ENCODE peak calls at places on chromosomes 5 and 9, in five cellular contexts. K is aorta; F is activated CD4-positive, alpha-beta T cell treated with anti-CD3 and anti-CD28 coated beads, Interleukin-2, amount 50 U/mL, for 48 hours; E is T-cell; U is activated CD4-positive, CD25-positive, alpha-beta regulatory T cell treated with anti-CD3 and anti-CD28 coated beads, Interleukin-2, amount 50 U/mL, for 72 hours. R is an unnamed sample.

GRCh38 chr9:131678499-131679111 is 61.3 kb downstream of the RAPGEF1 start:
- DNase-seq in K (peak), F (peak), E (peak), U (peak), R (peak)

GRCh38 chr9:107269681-107270080 is 13.4 kb upstream of the RAD23B start:
- DNase-seq in K (no peak), F (no peak), E (no peak), U (no peak), R (no peak)

GRCh38 chr9:26656003-26656940 is 236.3 kb downstream of the CAAP1 start:
- DNase-seq in K (no peak), F (no peak), E (no peak), U (no peak), R (peak)

GRCh38 chr5:122093861-122094650 is 16.0 kb upstream of the LOX start:
- DNase-seq in K (no peak), F (no peak), E (no peak), U (no peak), R (no peak)

GRCh38 chr9:38380230-38380871 is 12.2 kb upstream of the ALDH1B1 start:
- DNase-seq in K (no peak), F (no peak), E (no peak), U (no peak), R (no peak)

GRCh38 chr5:96942911-96943310 is 7.0 kb downstream of the LNPEP start:
- DNase-seq in K (no peak), F (no peak), E (no peak), U (no peak), R (no peak)

GRCh38 chr5:144040615-144041394 is 129.7 kb downstream of the YIPF5 start:
- DNase-seq in K (no peak), F (no peak), E (no peak), U (no peak), R (no peak)

GRCh38 chr9:123269316-123269715 is 930 bp upstream of the STRBP start:
- DNase-seq in K (no peak), F (peak), E (no peak), U (no peak), R (no peak)

GRCh38 chr9:110744753-110745522 is 76.3 kb downstream of the MUSK start:
- DNase-seq in K (no peak), F (no peak), E (no peak), U (no peak), R (peak)

GRCh38 chr9:85408494-85408893 is 333.3 kb downstream of the AGTPBP1 start:
- DNase-seq in K (no peak), F (no peak), E (no peak), U (no peak), R (no peak)

R was measured in AG08396.